ENCODE peak calls at places on chromosomes 6 and 20, in seven cellular contexts. D, C, A, V, O, J and M are unnamed samples.

GRCh38 chr20:47795214-47795667 is 10.0 kb upstream of the SULF2 start:
- DNase-seq in J (no peak), A (no peak), O (no peak), V (peak), D (no peak), C (peak), M (no peak)

GRCh38 chr6:22363166-22363965 is 66.5 kb upstream of the PRL start:
- DNase-seq in A (no peak), J (no peak), V (no peak), O (no peak), C (no peak), D (peak), M (no peak)

GRCh38 chr6:35634316-35634715 is 54.4 kb downstream of the FKBP5 start:
- DNase-seq in C (no peak), A (no peak), O (no peak), J (no peak), D (no peak), V (no peak), M (no peak)

GRCh38 chr6:35673755-35674154 is 15.0 kb downstream of the FKBP5 start:
- DNase-seq in A (no peak), J (peak), D (no peak), V (no peak), C (no peak), O (no peak), M (no peak)

GRCh38 chr6:167951781-167952511 is 45.5 kb upstream of the KIF25 start:
- DNase-seq in D (no peak), O (no peak), J (no peak), A (no peak), V (no peak), C (no peak), M (no peak)

GRCh38 chr6:107991939-107992560 is 34.0 kb upstream of the SEC63 start:
- DNase-seq in D (no peak), J (no peak), A (no peak), V (no peak), O (no peak), C (no peak), M (no peak)

GRCh38 chr6:41887355-41887754 is 7.8 kb downstream of the USP49 start:
- DNase-seq in A (no peak), D (no peak), O (peak), C (no peak), J (no peak), V (no peak), M (no peak)

GRCh38 chr20:50379049-50379990 is 130.9 kb upstream of the PTPN1 start:
- DNase-seq in D (no peak), C (peak), A (peak), J (peak), V (peak), O (no peak), M (peak)

GRCh38 chr6:144104898-144105487 is 9.6 kb upstream of the SF3B5 start:
- DNase-seq in V (no peak), O (peak), J (peak), A (peak), C (no peak), D (peak), M (peak)

GRCh38 chr20:24653306-24653705 is 183.9 kb downstream of the SYNDIG1 start:
- DNase-seq in C (peak), J (no peak), A (peak), D (no peak), V (no peak), O (no peak), M (no peak)

GRCh38 chr6:150102750-150103270 is 33.9 kb upstream of the ULBP3 start:
- DNase-seq in D (no peak), O (no peak), A (no peak), V (no peak), C (no peak), J (no peak), M (no peak)

GRCh38 chr6:153927867-153928266 is 111.2 kb upstream of the OPRM1 start:
- DNase-seq in V (no peak), A (no peak), J (no peak), C (no peak), D (no peak), O (no peak), M (no peak)

GRCh38 chr20:63494420-63495166 is 4.3 kb downstream of the EEF1A2 start:
- DNase-seq in C (peak), D (no peak), O (no peak), V (no peak), A (no peak), J (no peak), M (no peak)

GRCh38 chr6:130725551-130725950 is 101.7 kb upstream of the SMLR1 start:
- DNase-seq in J (no peak), V (no peak), D (no peak), C (no peak), O (no peak), A (no peak), M (no peak)

GRCh38 chr6:157982297-157982579 is 575 bp downstream of the SYNJ2 start:
- DNase-seq in C (no peak), O (peak), J (peak), A (peak), D (no peak), V (no peak), M (no peak)

GRCh38 chr20:2283706-2284423 is 11.9 kb upstream of the TGM3 start:
- DNase-seq in A (peak), O (no peak), C (no peak), J (no peak), V (no peak), D (no peak), M (no peak)

GRCh38 chr6:32355018-32355417 is 16.7 kb downstream of the TSBP1 start:
- DNase-seq in C (no peak), O (no peak), V (no peak), A (no peak), D (no peak), J (no peak), M (no peak)

GRCh38 chr20:7770578-7770977 is 169.7 kb downstream of the HAO1 start:
- DNase-seq in A (no peak), V (no peak), J (no peak), O (no peak), C (no peak), D (no peak), M (no peak)

GRCh38 chr6:104728444-104728843 is 131.3 kb downstream of the HACE1 start:
- DNase-seq in C (no peak), J (no peak), V (no peak), A (no peak), D (no peak), O (no peak), M (peak)

DNA sequence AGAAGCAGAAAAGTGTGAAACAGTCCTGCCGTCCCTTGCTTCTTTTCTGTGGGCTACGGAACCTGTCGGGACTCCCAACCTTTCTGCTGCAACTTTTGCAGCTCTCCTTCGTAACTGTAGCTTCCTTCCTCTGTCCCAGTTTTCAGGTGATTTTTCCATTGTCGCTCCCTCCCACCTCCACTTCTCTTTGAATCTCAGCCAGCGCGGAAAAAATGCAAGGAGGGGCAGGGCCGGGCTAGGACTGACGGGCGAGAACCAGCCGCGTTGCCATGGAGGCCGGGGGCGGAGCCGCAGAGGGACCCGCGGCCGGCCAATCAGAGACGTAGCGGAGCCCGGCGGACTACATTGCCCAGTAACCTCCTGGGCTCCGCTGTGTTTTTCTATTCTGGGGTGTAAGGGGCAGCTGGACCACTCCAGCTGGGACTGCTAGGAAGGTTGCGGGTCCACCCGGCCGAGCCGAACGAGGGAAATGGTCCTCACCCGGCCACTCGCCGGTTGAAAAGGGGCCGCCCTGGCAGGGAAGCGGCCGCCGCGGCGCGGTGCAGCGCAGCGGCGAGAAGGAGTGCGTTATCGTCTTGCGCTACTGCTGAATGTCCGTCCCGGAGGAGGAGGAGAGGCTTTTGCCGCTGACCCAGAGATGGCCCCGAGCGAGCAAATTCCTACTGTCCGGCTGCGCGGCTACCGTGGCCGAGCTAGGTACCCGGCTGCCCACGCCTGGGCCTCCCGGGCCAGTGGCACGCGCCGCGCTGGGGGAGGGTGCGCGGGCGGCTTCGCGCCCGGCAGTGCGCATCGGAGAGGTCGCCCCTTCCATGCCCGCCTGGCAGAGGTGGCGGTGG is at the start of the genes CYP39A1 and SLC25A27:
- DNase-seq in J (peak), O (peak), C (peak), D (peak), A (peak), V (peak), M (peak)
- H3K27ac ChIP-seq in J (no peak), O (no peak), C (peak), D (no peak), A (peak), V (peak), M (no peak)

DNA sequence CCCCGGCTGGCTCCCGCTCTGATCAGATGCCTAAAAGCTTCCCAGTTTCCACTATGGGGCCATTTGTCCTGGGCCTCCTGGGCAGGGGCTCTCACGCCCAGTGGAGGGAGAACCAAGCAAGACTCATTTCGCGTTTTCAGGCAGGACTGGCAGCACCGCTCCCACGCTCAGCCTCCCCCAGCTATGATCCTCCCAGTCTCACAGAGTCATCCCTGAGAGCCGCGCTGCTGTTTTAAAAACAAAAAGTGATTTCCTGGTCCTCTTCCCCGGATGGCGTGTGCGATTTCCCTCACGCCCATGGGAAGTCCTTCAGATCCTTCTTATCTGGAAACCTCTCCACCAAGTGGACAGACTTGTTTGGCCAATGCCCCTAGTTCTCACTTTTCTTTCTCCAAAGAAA is at the start of gene ADGRF5:
- DNase-seq in O (no peak), D (no peak), C (no peak), J (no peak), A (no peak), V (no peak), M (no peak)
- H3K4me3 ChIP-seq in O (no peak), D (no peak), C (peak), J (no peak), A (no peak), V (no peak), M (no peak)

GRCh38 chr6:62286470-62286843 is 432 bp upstream of the KHDRBS2 start:
- DNase-seq in A (no peak), C (peak), O (no peak), J (no peak), D (no peak), V (no peak), M (no peak)
- H3K27ac ChIP-seq in A (no peak), C (no peak), O (no peak), J (no peak), D (no peak), V (no peak), M (no peak)

DNA sequence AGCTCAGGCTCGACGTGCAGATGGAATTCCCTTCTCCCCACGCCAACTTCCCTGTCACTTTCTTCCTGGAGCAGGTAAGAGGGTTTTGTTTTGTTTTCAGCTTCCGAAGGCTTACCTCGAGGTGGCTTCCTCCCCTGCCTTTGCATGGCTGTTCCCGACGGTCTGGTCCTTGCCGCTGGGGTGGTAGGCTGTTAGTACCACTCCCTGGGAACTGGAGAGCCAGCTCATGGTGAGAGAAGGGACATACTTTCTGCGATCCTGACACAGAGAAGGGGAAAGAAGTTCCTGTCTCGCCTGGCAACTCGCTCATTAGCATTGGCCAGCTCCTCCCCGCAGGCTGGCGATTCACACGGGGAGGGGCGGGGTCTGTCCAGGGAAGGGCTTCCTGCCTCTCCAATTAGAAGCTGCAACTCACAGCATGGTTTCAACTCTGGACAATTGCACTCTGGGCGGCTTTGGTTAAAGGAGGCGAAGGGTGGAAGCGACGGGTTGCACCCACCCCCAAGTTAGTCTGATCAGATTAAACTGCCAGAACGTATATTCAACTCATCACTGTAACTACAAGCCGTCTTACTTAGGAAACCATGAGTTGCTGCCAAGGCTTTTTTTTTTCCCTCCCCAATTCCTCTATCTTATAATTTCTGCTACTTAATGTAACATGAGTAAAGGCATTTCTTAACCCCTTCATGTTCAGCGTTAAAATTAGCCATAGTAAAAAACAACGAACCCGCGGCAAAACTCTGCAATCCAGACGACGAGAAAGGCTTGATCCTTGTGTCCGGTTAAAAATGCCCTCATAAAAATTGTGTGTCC is at the start of gene ARHGAP18:
- DNase-seq in O (peak), D (peak), V (peak), C (peak), J (peak), A (peak), M (peak)
- H3K4me3 ChIP-seq in O (peak), D (peak), V (peak), C (peak), J (peak), A (peak), M (peak)

GRCh38 chr6:135097172-135097571 is 42.5 kb upstream of the HBS1L start:
- DNase-seq in V (no peak), O (no peak), J (no peak), D (no peak), C (no peak), A (no peak), M (no peak)
- H3K27ac ChIP-seq in V (no peak), O (no peak), J (no peak), D (no peak), C (no peak), A (no peak), M (no peak)

DNA sequence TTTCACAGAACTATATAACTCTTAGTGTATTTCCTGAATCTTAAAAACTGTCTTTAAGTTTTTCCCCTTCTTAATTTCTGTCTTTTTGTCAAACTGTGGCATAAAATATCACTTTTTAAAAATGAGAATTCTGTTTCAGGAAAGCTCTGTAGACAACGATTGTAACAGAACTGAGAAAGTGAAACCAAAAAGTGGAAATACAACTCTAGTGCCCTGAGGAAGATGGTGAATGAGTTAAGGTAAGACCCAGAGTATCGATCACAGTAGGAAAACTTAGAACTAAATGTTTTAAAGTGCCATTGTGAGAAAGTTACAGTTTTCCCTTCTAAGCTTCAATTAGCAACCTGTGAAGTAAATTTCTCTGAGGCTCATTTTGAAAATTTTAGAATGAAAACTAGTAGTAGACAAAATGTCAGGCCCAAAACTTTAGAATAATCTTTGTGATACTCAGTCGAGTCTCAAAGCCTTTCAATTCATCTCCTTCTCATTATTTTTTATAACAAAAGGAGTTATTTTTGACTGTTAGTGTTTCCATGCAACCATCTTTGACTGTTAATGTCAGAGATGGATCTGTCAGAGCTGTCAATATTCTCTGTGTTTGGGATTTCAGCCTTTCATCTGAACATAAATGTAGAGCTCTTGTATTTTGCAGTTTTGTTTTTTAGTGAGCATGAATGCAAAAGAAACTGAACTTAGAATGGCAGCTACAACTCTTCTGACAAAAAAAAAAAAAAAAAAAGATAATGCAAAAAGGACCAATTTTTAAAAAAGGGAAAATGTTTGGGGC is 19.0 kb upstream of the TRDN start:
- DNase-seq in A (no peak), O (no peak), D (no peak), V (no peak), J (no peak), C (no peak), M (no peak)
- H3K4me3 ChIP-seq in A (no peak), O (no peak), D (peak), V (no peak), J (no peak), C (peak), M (no peak)

GRCh38 chr6:90397929-90398674 is 101.5 kb upstream of the BACH2 start:
- DNase-seq in C (no peak), O (no peak), A (peak), V (no peak), J (no peak), D (no peak), M (no peak)
- H3K27ac ChIP-seq in C (no peak), O (no peak), A (no peak), V (no peak), J (no peak), D (no peak), M (no peak)

DNA sequence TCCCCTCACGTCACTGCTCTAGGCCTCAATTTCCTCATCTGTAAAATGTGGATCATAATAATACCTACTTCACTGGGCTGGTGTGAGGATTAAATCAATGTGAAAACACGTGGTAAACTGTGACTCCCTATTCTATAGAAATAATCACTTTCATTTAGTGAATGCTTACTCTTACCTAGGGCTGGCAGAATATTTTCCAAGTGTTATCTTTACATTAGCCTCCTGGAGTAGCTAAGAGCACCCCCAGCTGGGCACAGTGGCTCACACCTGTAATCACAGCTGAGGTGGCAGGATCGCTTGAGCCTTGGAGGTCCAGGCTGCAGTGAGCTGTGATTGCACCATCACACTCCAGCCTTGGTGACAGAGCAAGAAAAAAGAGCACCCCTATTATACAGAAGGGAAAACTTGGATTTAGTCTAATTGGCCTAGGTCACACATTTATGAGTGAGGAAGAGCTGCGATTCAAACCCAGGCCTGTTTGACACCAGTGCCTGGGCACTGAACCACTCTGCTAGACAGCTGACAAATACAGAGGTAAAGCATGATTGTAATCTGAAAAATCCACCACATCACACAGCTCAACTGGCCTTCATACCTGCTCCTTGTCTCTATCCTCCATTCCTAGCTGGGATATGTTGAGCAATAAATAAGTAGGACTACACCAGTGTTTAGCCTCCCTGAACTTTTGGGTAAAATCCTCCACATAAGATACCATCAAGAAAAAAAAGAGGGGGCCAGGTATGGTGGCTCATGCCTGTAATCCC is 1.4 kb upstream of the SNTA1 start:
- DNase-seq in V (no peak), O (no peak), C (no peak), J (no peak), A (peak), D (no peak), M (no peak)
- H3K4me3 ChIP-seq in V (no peak), O (peak), C (no peak), J (no peak), A (no peak), D (no peak), M (peak)

DNA sequence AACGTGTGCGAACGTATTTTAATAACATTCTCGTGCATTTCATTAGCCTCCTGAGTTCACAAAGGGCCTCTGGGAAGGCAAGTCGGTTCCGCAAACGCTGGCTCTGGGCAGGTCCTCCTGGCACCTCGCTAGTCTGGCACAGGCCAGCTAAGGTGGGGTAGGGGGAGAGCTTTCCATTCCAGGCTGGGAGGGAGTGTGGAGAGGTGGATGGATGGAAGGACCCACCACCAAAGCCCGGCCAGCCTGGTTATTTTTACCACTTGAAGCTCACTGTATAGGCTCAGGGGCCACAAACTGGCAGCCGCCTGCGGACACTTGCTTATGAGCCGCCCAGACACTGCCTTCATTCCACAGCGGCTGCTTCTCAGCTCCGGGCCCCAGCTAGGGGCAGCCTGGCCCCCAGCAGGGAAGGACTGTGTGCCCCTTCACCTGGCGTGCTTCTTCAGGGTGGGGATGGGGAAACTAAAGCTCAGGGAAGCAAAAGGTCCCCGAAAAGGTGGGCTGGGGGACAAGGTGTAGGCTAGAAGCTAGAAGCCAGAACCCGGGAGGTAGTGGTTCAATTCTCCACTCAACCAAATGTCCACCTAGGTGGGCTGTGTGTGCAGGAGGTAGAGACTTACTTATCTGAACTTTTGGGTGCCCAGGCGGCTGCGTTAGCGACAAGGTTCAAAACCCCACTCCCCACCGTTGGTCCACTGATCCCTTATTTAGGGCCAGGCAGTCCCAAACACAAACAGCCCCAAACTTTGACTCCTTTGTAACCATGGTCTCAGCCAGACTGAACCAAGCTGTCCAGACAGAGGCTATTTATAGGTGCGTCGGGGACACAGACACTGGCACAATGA is 1.7 kb downstream of the PMEPA1 start:
- DNase-seq in C (no peak), J (no peak), D (no peak), V (no peak), A (no peak), O (no peak), M (no peak)
- H3K27ac ChIP-seq in C (peak), J (no peak), D (peak), V (peak), A (peak), O (no peak), M (no peak)